ENCODE peak calls at places on chromosomes 16 and 17, in six cellular contexts. Z is ovary, U is dorsolateral prefrontal cortex, Y is AG04450, F is astrocyte of the spinal cord, P is psoas muscle. M is an unnamed sample.
A peak's percentile ranks its signal among the peaks of the same experiment; 100 is the strongest.

GRCh38 chr17:67376892-67377726 is at the start of gene PITPNC1:
- DNase-seq in Z (peak; percentile 81), U (peak; percentile 91), Y (peak; percentile 61), F (peak; percentile 91), P (peak; percentile 87), M (no peak)

GRCh38 chr17:44203731-44204452 is 4.2 kb upstream of the ATXN7L3 start:
- DNase-seq in Z (no peak), U (no peak), Y (no peak), F (peak; percentile 58), P (no peak), M (no peak)

GRCh38 chr16:30372725-30373124 is 1.9 kb upstream of the MYL11 start:
- DNase-seq in Z (no peak), U (no peak), Y (no peak), F (no peak), P (peak; percentile 60), M (no peak)

GRCh38 chr17:55366020-55366481 is 55.6 kb downstream of the MMD start:
- DNase-seq in Z (no peak), U (no peak), Y (no peak), F (no peak), P (no peak), M (no peak)

GRCh38 chr17:73191443-73192218 is 1.2 kb upstream of the COG1 start:
- DNase-seq in Z (peak; percentile 39), U (peak; percentile 69), Y (peak; percentile 38), F (peak; percentile 76), P (peak; percentile 74), M (peak; percentile 57)

GRCh38 chr17:11558681-11559234 is 39.5 kb upstream of the DNAH9 start:
- DNase-seq in Z (no peak), U (no peak), Y (no peak), F (no peak), P (no peak), M (no peak)

GRCh38 chr16:63612462-63613227 is 1509.2 kb downstream of the CDH11 start:
- DNase-seq in Z (no peak), U (no peak), Y (no peak), F (no peak), P (no peak), M (no peak)

GRCh38 chr16:19172098-19172780 is 4.2 kb downstream of the SYT17 start:
- DNase-seq in Z (no peak), U (peak; percentile 46), Y (no peak), F (no peak), P (no peak), M (no peak)

GRCh38 chr16:68798398-68798797 is 44.9 kb upstream of the TANGO6 start:
- DNase-seq in Z (no peak), U (no peak), Y (no peak), F (no peak), P (no peak), M (no peak)

GRCh38 chr17:81097943-81098308 is 63.0 kb downstream of the BAIAP2 start:
- DNase-seq in Z (peak; percentile 26), U (no peak), Y (no peak), F (peak; percentile 32), P (peak; percentile 69), M (no peak)

GRCh38 chr16:20849587-20850390 is 43.5 kb downstream of the REXO5 start:
- DNase-seq in Z (peak; percentile 50), U (peak; percentile 68), Y (peak; percentile 41), F (peak; percentile 76), P (peak; percentile 82), M (no peak)

GRCh38 chr17:32227910-32228309 is 37.7 kb upstream of the RHBDL3 start:
- DNase-seq in Z (no peak), U (no peak), Y (no peak), F (no peak), P (no peak), M (no peak)

GRCh38 chr16:83473109-83473508 is 334.7 kb upstream of the HSBP1 start:
- DNase-seq in Z (no peak), U (no peak), Y (no peak), F (no peak), P (no peak), M (no peak)

GRCh38 chr17:69245617-69246016 is 17.0 kb upstream of the ABCA10 start:
- DNase-seq in Z (no peak), U (no peak), Y (no peak), F (no peak), P (no peak), M (no peak)

GRCh38 chr17:82914375-82914774 is 74.6 kb upstream of the ZNF750 start:
- DNase-seq in Z (no peak), U (no peak), Y (no peak), F (no peak), P (no peak), M (no peak)

GRCh38 chr16:57485091-57485915 is 990 bp downstream of the DOK4 start:
- DNase-seq in Z (no peak), U (peak; percentile 39), Y (no peak), F (no peak), P (no peak), M (no peak)

GRCh38 chr16:473046-474043 is 47.9 kb downstream of the RAB11FIP3 start:
- DNase-seq in Z (no peak), U (peak; percentile 84), Y (no peak), F (peak; percentile 35), P (no peak), M (no peak)

GRCh38 chr16:30369091-30369937 is 980 bp downstream of the TBC1D10B start:
- DNase-seq in Z (peak; percentile 32), U (no peak), Y (no peak), F (no peak), P (peak; percentile 68), M (no peak)

GRCh38 chr16:66480265-66481080 is 53.4 kb downstream of the BEAN1 start:
- DNase-seq in Z (no peak), U (peak; percentile 33), Y (no peak), F (no peak), P (no peak), M (no peak)

GRCh38 chr17:75771334-75772281 is 6.6 kb upstream of the GALK1 start:
- DNase-seq in Z (no peak), U (no peak), Y (no peak), F (no peak), P (no peak), M (no peak)

GRCh38 chr17:10737168-10737622 is 7.4 kb upstream of the TMEM220 start:
- DNase-seq in Z (peak; percentile 44), U (peak; percentile 62), Y (peak; percentile 24), F (peak; percentile 51), P (peak; percentile 69), M (no peak)

GRCh38 chr16:53775821-53776431 is 72.0 kb downstream of the FTO start:
- DNase-seq in Z (no peak), U (no peak), Y (peak; percentile 81), F (peak; percentile 90), P (no peak), M (peak; percentile 77)

GRCh38 chr17:7101531-7101930 is 13.1 kb downstream of the ASGR2 start:
- DNase-seq in Z (no peak), U (peak; percentile 39), Y (no peak), F (no peak), P (no peak), M (no peak)

GRCh38 chr17:7095642-7096041 is 15.6 kb upstream of the CLEC10A start:
- DNase-seq in Z (no peak), U (no peak), Y (no peak), F (no peak), P (no peak), M (no peak)

GRCh38 chr17:7098802-7099459 is 15.7 kb downstream of the ASGR2 start:
- DNase-seq in Z (no peak), U (no peak), Y (no peak), F (no peak), P (no peak), M (no peak)

GRCh38 chr17:7094661-7095064 is 14.6 kb upstream of the CLEC10A start:
- DNase-seq in Z (no peak), U (no peak), Y (no peak), F (no peak), P (no peak), M (no peak)

DNA sequence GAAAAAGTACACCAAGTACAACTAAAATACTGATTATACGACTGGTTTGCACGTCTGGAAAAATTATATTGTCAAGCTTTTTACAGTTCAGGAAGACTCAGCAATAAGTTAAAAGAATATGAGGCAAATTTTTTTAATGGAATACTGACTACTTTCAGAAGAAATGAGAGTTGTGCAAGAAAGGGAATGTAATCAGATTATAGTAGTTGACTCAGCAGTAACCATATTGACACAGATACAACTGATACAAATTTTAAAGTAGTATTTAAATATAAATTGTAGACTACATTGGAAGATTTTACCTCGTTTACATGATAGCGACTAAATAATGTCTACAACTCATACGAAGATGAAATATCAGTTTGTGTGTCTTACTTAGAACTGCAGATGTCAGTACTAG is 16.7 kb downstream of the ASGR2 start:
- DNase-seq in Z (no peak), U (no peak), Y (no peak), F (no peak), P (no peak), M (no peak)
- H3K4me3 ChIP-seq in Z (no peak overlapping the region), U (no peak overlapping the region), Y (no peak overlapping the region), F (no peak overlapping the region), P (no peak overlapping the region), M (no peak overlapping the region)

GRCh38 chr17:45971698-45972141 is 27.3 kb upstream of the STH start:
- DNase-seq in Z (no peak), U (no peak), Y (no peak), F (no peak), P (peak; percentile 35), M (no peak)
- TF ChIP-seq CTCF in Z (no peak), U (no peak), Y (no peak), F (no peak), P (no peak), M (no peak)

DNA sequence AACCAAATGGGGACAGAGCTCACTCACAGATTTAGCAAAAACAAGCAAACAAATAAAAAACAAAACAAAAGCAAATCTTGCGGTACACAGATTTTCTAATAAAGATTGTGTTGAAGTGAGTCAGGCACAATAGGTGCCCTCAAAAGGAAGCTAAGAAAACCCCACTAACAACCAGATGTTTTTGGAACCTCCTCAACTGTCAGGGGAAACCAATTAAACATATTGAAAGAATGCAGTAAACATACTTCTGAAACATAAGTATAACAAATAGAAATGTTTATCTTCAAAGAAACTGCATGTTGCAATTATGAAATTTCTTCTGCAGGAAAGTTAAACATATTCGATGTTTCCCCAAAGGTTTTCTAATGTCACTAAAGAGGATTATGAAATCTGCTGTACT is 110.4 kb upstream of the CORO6 start:
- DNase-seq in Z (no peak), U (no peak), Y (no peak), F (no peak), P (no peak), M (no peak)
- H3K4me3 ChIP-seq in Z (no peak overlapping the region), U (no peak overlapping the region), Y (no peak overlapping the region), F (no peak overlapping the region), P (no peak overlapping the region), M (no peak overlapping the region)

DNA sequence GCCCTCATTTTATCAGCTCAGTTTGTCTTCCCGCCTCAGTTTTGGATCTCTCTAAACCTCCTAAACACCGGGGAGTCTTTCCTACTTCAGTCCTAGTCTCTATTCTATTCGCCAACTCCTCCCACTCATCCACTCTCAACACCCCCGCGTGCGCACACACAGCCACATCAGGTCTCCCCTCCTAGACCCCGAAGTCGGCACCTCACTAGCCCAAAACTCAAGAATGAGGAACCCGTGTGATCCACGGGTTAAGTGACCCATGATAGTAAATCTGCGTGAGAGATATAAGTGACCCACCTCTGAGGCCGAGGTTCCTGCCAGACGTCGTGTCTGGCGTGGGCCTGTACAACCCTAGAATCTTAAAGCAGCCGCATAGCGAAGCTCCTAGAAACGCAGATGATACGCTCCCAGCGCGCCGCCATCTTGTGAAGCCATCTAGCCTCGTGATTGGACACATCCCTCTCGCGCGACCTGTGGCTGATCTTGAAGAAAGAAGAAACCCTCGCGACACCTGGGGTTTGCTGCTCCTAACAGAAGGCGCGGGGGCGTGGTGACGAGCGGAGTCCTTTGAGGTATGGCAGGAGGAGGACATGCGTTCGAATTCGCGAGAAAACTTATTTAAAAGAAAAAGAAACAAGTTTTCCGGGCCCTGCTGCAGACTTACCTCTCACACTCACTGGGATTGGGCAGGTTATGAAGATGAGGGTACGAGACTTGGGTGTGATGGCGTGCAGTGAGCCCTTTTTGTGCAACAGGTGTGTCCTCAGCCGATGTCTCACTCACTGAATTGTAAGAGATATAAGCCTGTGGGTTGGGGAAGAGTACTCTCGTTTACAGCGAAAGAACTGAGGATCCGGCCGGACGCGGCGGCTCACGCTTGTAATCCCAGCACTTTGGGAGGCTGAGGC is at the start of gene METTL16:
- DNase-seq in Z (peak; percentile 95), U (peak; percentile 96), Y (peak; percentile 97), F (peak; percentile 99), P (peak; percentile 97), M (peak; percentile 98)
- TF ChIP-seq CTCF in Z (no peak), U (no peak), Y (no peak), F (no peak), P (no peak), M (no peak)